ENCODE peak calls at places on chromosomes 13 and 19, in six cellular contexts. T is OCI-LY7, G is transverse colon, N is DND-41, Y is GM12864, W is omental fat pad. M is an unnamed sample.

GRCh38 chr13:97574926-97575325 is 141.0 kb downstream of the RAP2A start:
- DNase-seq in Y (no peak), N (peak), W (no peak), G (peak), T (peak), M (peak)

GRCh38 chr13:98144501-98145350 is 1.8 kb downstream of the FARP1 start:
- DNase-seq in T (no peak), G (no peak), W (no peak), Y (no peak), N (no peak), M (no peak)

GRCh38 chr19:49114630-49115363 is 627 bp downstream of the LIN7B start:
- DNase-seq in T (peak), W (no peak), N (peak), Y (no peak), G (peak), M (peak)

GRCh38 chr19:10289167-10289835 is 451 bp upstream of the ICAM5 start:
- DNase-seq in G (peak), T (peak), N (no peak), Y (peak), W (no peak), M (peak)

GRCh38 chr13:20191902-20192469 is 752 bp downstream of the GJB2 start:
- DNase-seq in G (peak), T (no peak), Y (no peak), W (no peak), N (no peak), M (peak)

GRCh38 chr19:47609885-47610545 is 1.1 kb downstream of the BICRA start:
- DNase-seq in T (peak), G (peak), N (peak), W (no peak), Y (no peak), M (peak)

GRCh38 chr19:33458171-33458633 is 63.4 kb downstream of the PEPD start:
- DNase-seq in N (no peak), T (no peak), Y (no peak), G (no peak), W (no peak), M (no peak)

GRCh38 chr13:26965976-26966375 is 205.4 kb upstream of the GPR12 start:
- DNase-seq in T (no peak), N (no peak), W (no peak), Y (no peak), G (no peak), M (no peak)

GRCh38 chr19:42280761-42281174 is 11.7 kb downstream of the CIC start:
- DNase-seq in Y (no peak), G (peak), N (no peak), T (no peak), W (peak), M (peak)

GRCh38 chr13:94607056-94607455 is 5.4 kb downstream of the GPR180 start:
- DNase-seq in W (no peak), Y (no peak), T (no peak), N (no peak), G (no peak), M (no peak)

GRCh38 chr19:14560776-14561108 is 11.1 kb downstream of the NDUFB7 start:
- DNase-seq in Y (no peak), G (no peak), W (no peak), N (no peak), T (no peak), M (no peak)

GRCh38 chr13:33347866-33348265 is 62.3 kb upstream of the STARD13 start:
- DNase-seq in W (no peak), G (no peak), T (no peak), Y (no peak), N (no peak), M (no peak)

GRCh38 chr13:93118081-93118615 is 108.5 kb upstream of the GPC6 start:
- DNase-seq in G (no peak), N (no peak), T (no peak), W (no peak), Y (no peak), M (no peak)

GRCh38 chr13:51826606-51827005 is 18.4 kb downstream of the TMEM272 start:
- DNase-seq in G (peak), N (no peak), W (no peak), Y (no peak), T (peak), M (no peak)

GRCh38 chr19:18520848-18521691 is 800 bp downstream of the ELL start:
- DNase-seq in Y (peak), W (no peak), T (peak), N (peak), G (peak), M (peak)

GRCh38 chr19:32349724-32350475 is 4.5 kb downstream of the ZNF507 start:
- DNase-seq in W (no peak), N (no peak), G (no peak), Y (no peak), T (no peak), M (no peak)

GRCh38 chr19:30034321-30034720 is 92.3 kb downstream of the URI1 start:
- DNase-seq in W (no peak), T (no peak), Y (no peak), N (no peak), G (no peak), M (no peak)

GRCh38 chr19:7515471-7516226 is at the start of gene ZNF358:
- DNase-seq in Y (no peak), G (peak), N (peak), T (no peak), W (no peak), M (peak)

GRCh38 chr19:1360818-1361461 is 22.8 kb upstream of the NDUFS7 start:
- DNase-seq in W (no peak), Y (no peak), T (no peak), G (peak), N (no peak), M (no peak)

GRCh38 chr19:29084266-29084665 is 128.7 kb downstream of the UQCRFS1 start:
- DNase-seq in G (no peak), W (no peak), N (no peak), T (peak), Y (no peak), M (no peak)

GRCh38 chr13:99280166-99280565 is 22.0 kb upstream of the GPR18 start:
- DNase-seq in G (peak), T (no peak), N (no peak), Y (no peak), W (no peak), M (no peak)

GRCh38 chr19:56176881-56177280 is 1.1 kb downstream of the GALP start:
- DNase-seq in W (no peak), G (no peak), Y (no peak), T (no peak), N (no peak), M (no peak)

GRCh38 chr13:42633495-42633894 is 59.5 kb downstream of the TNFSF11 start:
- DNase-seq in W (no peak), N (no peak), T (no peak), G (no peak), Y (no peak), M (no peak)

GRCh38 chr13:73259061-73259908 is 200.5 kb downstream of the KLF5 start:
- DNase-seq in W (no peak), N (no peak), G (no peak), T (no peak), Y (no peak), M (no peak)

GRCh38 chr13:34161829-34162544 is 344.0 kb downstream of the RFC3 start:
- DNase-seq in W (no peak), N (no peak), G (no peak), Y (no peak), T (no peak), M (no peak)

GRCh38 chr19:4363571-4364304 is 20.4 kb downstream of the MPND start:
- DNase-seq in T (no peak), N (no peak), Y (no peak), G (no peak), W (no peak), M (no peak)

GRCh38 chr19:16506961-16507360 is 10.8 kb downstream of the C19orf44 start:
- DNase-seq in N (no peak), T (no peak), G (no peak), Y (no peak), W (no peak), M (no peak)
- TF ChIP-seq CTCF in N (no peak), T (no peak), G (no peak), Y (no peak), W (no peak), M (no peak)

DNA sequence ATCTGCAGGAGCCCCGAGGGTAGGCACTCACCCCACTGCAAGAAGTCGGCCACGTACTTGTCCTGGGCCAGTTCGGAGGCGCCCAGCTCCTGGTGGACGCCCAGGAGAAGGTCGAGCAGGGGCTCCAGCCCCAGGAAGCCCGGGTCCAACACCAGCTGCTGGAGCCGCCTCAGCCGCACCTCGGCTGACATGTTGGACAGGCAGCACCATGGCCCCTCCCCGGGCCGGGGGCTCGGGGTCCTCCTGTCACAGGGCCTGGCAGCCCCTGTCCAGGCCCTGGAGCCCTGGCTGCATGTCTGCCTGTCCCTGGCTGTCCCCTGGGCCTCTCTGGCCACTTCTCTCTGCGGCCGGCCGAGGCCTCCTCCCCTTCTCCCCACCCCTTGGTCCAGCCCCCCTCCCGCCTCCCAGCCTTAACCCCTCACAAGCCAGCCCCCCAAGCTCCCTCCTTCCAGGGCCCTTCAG is at the start of gene DMPK:
- DNase-seq in N (no peak), Y (no peak), G (no peak), W (no peak), T (no peak), M (no peak)
- TF ChIP-seq CTCF in N (no peak), Y (no peak), G (no peak), W (no peak), T (no peak), M (no peak)

GRCh38 chr19:38387550-38388309 is at the start of gene GGN:
- DNase-seq in Y (no peak), T (peak), G (peak), W (peak), N (peak), M (peak)
- TF ChIP-seq CTCF in Y (no peak), T (no peak), G (no peak), W (no peak), N (no peak), M (no peak)

DNA sequence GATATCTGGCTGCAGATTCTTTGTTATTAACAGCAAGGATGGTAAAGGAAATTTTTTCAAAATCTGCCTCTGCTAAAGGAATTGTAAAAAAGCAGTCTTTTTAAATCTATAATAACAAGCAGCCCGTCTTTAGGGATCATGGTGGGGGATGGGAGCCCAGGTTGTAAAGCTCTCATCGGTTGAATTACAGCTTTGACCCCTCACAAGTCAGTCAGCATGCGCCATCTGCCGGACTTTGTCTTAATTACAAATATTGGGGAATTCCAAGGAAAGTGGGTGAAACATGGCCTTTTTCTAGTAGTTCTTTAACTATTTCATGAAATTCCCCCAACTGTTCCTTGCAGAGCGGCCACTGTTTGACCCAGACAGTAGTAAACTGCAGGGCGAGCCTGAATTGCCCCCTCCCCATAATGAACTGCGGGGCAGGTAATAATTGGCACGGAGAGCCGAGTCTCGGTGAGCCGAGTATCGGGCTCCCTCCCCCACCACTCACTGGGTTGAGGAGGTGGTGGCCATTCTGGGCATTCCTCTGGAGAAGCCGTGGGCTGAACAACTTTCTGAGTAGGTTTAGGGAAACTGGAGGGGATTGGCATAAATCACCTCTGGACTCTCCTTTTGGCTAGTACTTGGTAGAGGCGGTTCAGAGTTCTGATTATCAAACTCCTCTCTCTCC is 11.6 kb downstream of the ZNF578 start:
- DNase-seq in T (no peak), G (no peak), Y (no peak), W (no peak), N (peak), M (no peak)
- TF ChIP-seq CTCF in T (peak), G (no peak), Y (no peak), W (no peak), N (peak), M (no peak)

DNA sequence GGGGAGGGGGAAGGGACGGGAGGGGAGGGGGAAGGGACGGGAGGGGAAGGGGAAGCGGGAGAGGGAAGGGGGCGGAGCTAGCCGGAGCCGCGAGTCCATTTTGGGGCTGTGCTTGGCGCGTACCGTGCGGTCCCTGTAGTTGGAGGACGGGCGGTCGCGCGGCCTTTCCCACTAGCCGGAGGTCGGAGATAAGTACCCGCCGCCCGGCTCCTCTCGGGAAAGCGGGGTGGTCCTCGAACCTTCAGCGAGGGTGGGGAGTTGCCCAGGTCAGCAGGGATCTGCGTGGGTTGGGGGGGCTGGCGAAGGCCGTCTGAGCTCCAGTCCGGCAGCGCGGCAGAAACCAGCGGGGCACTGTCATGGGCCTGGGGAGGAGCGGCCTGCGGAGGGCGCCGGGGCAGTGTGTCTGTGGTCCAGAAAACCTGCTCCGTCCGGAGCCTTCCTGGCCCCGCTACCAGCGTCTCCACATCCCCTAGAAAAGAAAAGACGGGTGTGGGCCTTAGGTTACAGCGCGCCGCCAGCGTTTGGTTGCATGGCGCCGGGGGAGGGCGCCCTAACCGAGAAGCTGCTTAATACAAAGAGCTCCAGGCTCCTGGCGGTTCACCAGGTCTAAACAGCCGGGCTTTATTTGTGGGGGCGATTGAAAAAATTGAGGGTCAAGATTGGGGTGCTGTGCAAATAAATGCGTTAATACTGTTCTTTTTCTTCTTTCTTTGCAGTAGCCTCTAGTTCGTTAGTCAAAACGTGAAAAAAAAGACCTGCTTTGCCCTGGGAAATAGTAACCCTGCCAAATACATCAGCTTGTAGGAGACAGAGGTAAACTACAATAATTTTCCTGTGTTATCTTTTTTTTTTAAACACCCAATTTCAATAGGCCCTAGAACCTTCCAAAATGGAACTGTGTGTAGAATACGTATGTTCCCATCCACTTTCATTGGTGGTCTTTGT is at the start of gene TRIM13:
- DNase-seq in T (peak), G (peak), Y (peak), N (peak), W (peak), M (peak)
- TF ChIP-seq CTCF in T (peak), G (peak), Y (peak), N (peak), W (no peak), M (peak)

M was measured in activated CD8-positive, alpha-beta T cell treated with anti-CD3 and anti-CD28 coated beads for 36 hours.